ENCODE peak calls at places on chromosome 15, in eight cellular contexts. One of them, this sample, is unnamed.

GRCh38 chr15:66849393-66849745 is 147.3 kb downstream of the SMAD6 start:
- DNase-seq in activated T-cell treated with anti-CD3 and anti-CD28 coated beads for 24 hours: no peak
- DNase-seq in amniotic stem cell: no peak
- DNase-seq in HCEC 1CT: no peak
- DNase-seq in frontal cortex: no peak
- DNase-seq in ovary: no peak
- DNase-seq in activated CD4-positive, alpha-beta T cell treated with anti-CD3 and anti-CD28 coated beads, Interleukin-2, amount 10 ng/mL, durations not matched to agents 7 days and 5 days: no peak
- DNase-seq in NB4: no peak
- DNase-seq in this sample: no peak

GRCh38 chr15:94494732-94495131 is 263.4 kb downstream of the MCTP2 start:
- DNase-seq in NB4: no peak
- DNase-seq in HCEC 1CT: no peak
- DNase-seq in ovary: no peak
- DNase-seq in amniotic stem cell: no peak
- DNase-seq in activated T-cell treated with anti-CD3 and anti-CD28 coated beads for 24 hours: no peak
- DNase-seq in frontal cortex: no peak
- DNase-seq in activated CD4-positive, alpha-beta T cell treated with anti-CD3 and anti-CD28 coated beads, Interleukin-2, amount 10 ng/mL, durations not matched to agents 7 days and 5 days: no peak
- DNase-seq in this sample: no peak

GRCh38 chr15:36428102-36428845 is 151.2 kb upstream of the CDIN1 start:
- DNase-seq in activated T-cell treated with anti-CD3 and anti-CD28 coated beads for 24 hours: no peak
- DNase-seq in ovary: no peak
- DNase-seq in frontal cortex: no peak
- DNase-seq in amniotic stem cell: peak
- DNase-seq in NB4: peak
- DNase-seq in HCEC 1CT: peak
- DNase-seq in activated CD4-positive, alpha-beta T cell treated with anti-CD3 and anti-CD28 coated beads, Interleukin-2, amount 10 ng/mL, durations not matched to agents 7 days and 5 days: no peak
- DNase-seq in this sample: peak

GRCh38 chr15:63509056-63509696 is 4.8 kb downstream of the USP3 start:
- DNase-seq in NB4: no peak
- DNase-seq in frontal cortex: no peak
- DNase-seq in amniotic stem cell: no peak
- DNase-seq in activated T-cell treated with anti-CD3 and anti-CD28 coated beads for 24 hours: no peak
- DNase-seq in activated CD4-positive, alpha-beta T cell treated with anti-CD3 and anti-CD28 coated beads, Interleukin-2, amount 10 ng/mL, durations not matched to agents 7 days and 5 days: no peak
- DNase-seq in ovary: no peak
- DNase-seq in HCEC 1CT: no peak
- DNase-seq in this sample: no peak

GRCh38 chr15:85329561-85330421 is 50.6 kb upstream of the AKAP13 start:
- DNase-seq in amniotic stem cell: no peak
- DNase-seq in activated CD4-positive, alpha-beta T cell treated with anti-CD3 and anti-CD28 coated beads, Interleukin-2, amount 10 ng/mL, durations not matched to agents 7 days and 5 days: peak
- DNase-seq in frontal cortex: no peak
- DNase-seq in activated T-cell treated with anti-CD3 and anti-CD28 coated beads for 24 hours: no peak
- DNase-seq in HCEC 1CT: peak
- DNase-seq in NB4: peak
- DNase-seq in ovary: no peak
- DNase-seq in this sample: peak

GRCh38 chr15:74531144-74531811 is 9.7 kb upstream of the ARID3B start:
- DNase-seq in ovary: no peak
- DNase-seq in frontal cortex: no peak
- DNase-seq in activated CD4-positive, alpha-beta T cell treated with anti-CD3 and anti-CD28 coated beads, Interleukin-2, amount 10 ng/mL, durations not matched to agents 7 days and 5 days: no peak
- DNase-seq in activated T-cell treated with anti-CD3 and anti-CD28 coated beads for 24 hours: no peak
- DNase-seq in HCEC 1CT: peak
- DNase-seq in NB4: no peak
- DNase-seq in amniotic stem cell: no peak
- DNase-seq in this sample: peak

GRCh38 chr15:57031605-57032004 is 113.2 kb downstream of the TCF12 start:
- DNase-seq in activated CD4-positive, alpha-beta T cell treated with anti-CD3 and anti-CD28 coated beads, Interleukin-2, amount 10 ng/mL, durations not matched to agents 7 days and 5 days: no peak
- DNase-seq in activated T-cell treated with anti-CD3 and anti-CD28 coated beads for 24 hours: no peak
- DNase-seq in frontal cortex: peak
- DNase-seq in ovary: peak
- DNase-seq in HCEC 1CT: peak
- DNase-seq in NB4: peak
- DNase-seq in amniotic stem cell: no peak
- DNase-seq in this sample: no peak

GRCh38 chr15:69537888-69538287 is 85.3 kb downstream of the RPLP1 start:
- DNase-seq in activated CD4-positive, alpha-beta T cell treated with anti-CD3 and anti-CD28 coated beads, Interleukin-2, amount 10 ng/mL, durations not matched to agents 7 days and 5 days: no peak
- DNase-seq in activated T-cell treated with anti-CD3 and anti-CD28 coated beads for 24 hours: no peak
- DNase-seq in frontal cortex: no peak
- DNase-seq in ovary: no peak
- DNase-seq in amniotic stem cell: no peak
- DNase-seq in NB4: no peak
- DNase-seq in HCEC 1CT: no peak
- DNase-seq in this sample: no peak

GRCh38 chr15:39272901-39273300 is 308.0 kb upstream of the THBS1 start:
- DNase-seq in amniotic stem cell: no peak
- DNase-seq in activated T-cell treated with anti-CD3 and anti-CD28 coated beads for 24 hours: no peak
- DNase-seq in activated CD4-positive, alpha-beta T cell treated with anti-CD3 and anti-CD28 coated beads, Interleukin-2, amount 10 ng/mL, durations not matched to agents 7 days and 5 days: no peak
- DNase-seq in ovary: no peak
- DNase-seq in NB4: no peak
- DNase-seq in HCEC 1CT: no peak
- DNase-seq in frontal cortex: no peak
- DNase-seq in this sample: no peak

GRCh38 chr15:77702211-77702957 is 69.7 kb upstream of the LINGO1 start:
- DNase-seq in NB4: peak
- DNase-seq in activated T-cell treated with anti-CD3 and anti-CD28 coated beads for 24 hours: no peak
- DNase-seq in activated CD4-positive, alpha-beta T cell treated with anti-CD3 and anti-CD28 coated beads, Interleukin-2, amount 10 ng/mL, durations not matched to agents 7 days and 5 days: peak
- DNase-seq in ovary: no peak
- DNase-seq in frontal cortex: no peak
- DNase-seq in amniotic stem cell: peak
- DNase-seq in HCEC 1CT: no peak
- DNase-seq in this sample: peak

GRCh38 chr15:84981711-84982300 is at the start of gene PDE8A:
- DNase-seq in HCEC 1CT: peak
- DNase-seq in NB4: peak
- DNase-seq in ovary: no peak
- DNase-seq in amniotic stem cell: no peak
- DNase-seq in activated T-cell treated with anti-CD3 and anti-CD28 coated beads for 24 hours: no peak
- DNase-seq in frontal cortex: peak
- DNase-seq in activated CD4-positive, alpha-beta T cell treated with anti-CD3 and anti-CD28 coated beads, Interleukin-2, amount 10 ng/mL, durations not matched to agents 7 days and 5 days: peak
- DNase-seq in this sample: peak

GRCh38 chr15:35019401-35020327 is 31.6 kb upstream of the ZNF770 start:
- DNase-seq in activated T-cell treated with anti-CD3 and anti-CD28 coated beads for 24 hours: no peak
- DNase-seq in activated CD4-positive, alpha-beta T cell treated with anti-CD3 and anti-CD28 coated beads, Interleukin-2, amount 10 ng/mL, durations not matched to agents 7 days and 5 days: no peak
- DNase-seq in frontal cortex: no peak
- DNase-seq in ovary: no peak
- DNase-seq in HCEC 1CT: peak
- DNase-seq in amniotic stem cell: no peak
- DNase-seq in NB4: no peak
- DNase-seq in this sample: no peak

GRCh38 chr15:65304393-65305143 is at the start of gene RNU5B-1:
- DNase-seq in HCEC 1CT: peak
- DNase-seq in amniotic stem cell: peak
- DNase-seq in ovary: peak
- DNase-seq in activated CD4-positive, alpha-beta T cell treated with anti-CD3 and anti-CD28 coated beads, Interleukin-2, amount 10 ng/mL, durations not matched to agents 7 days and 5 days: peak
- DNase-seq in activated T-cell treated with anti-CD3 and anti-CD28 coated beads for 24 hours: peak
- DNase-seq in frontal cortex: peak
- DNase-seq in NB4: peak
- DNase-seq in this sample: peak

GRCh38 chr15:101488300-101489164 is 975 bp downstream of the PCSK6 start:
- DNase-seq in ovary: no peak
- DNase-seq in amniotic stem cell: no peak
- DNase-seq in NB4: peak
- DNase-seq in frontal cortex: no peak
- DNase-seq in activated CD4-positive, alpha-beta T cell treated with anti-CD3 and anti-CD28 coated beads, Interleukin-2, amount 10 ng/mL, durations not matched to agents 7 days and 5 days: no peak
- DNase-seq in activated T-cell treated with anti-CD3 and anti-CD28 coated beads for 24 hours: no peak
- DNase-seq in HCEC 1CT: no peak
- DNase-seq in this sample: no peak

GRCh38 chr15:69508659-69509058 is 56.0 kb downstream of the RPLP1 start:
- DNase-seq in HCEC 1CT: no peak
- DNase-seq in NB4: peak
- DNase-seq in activated T-cell treated with anti-CD3 and anti-CD28 coated beads for 24 hours: no peak
- DNase-seq in activated CD4-positive, alpha-beta T cell treated with anti-CD3 and anti-CD28 coated beads, Interleukin-2, amount 10 ng/mL, durations not matched to agents 7 days and 5 days: no peak
- DNase-seq in frontal cortex: no peak
- DNase-seq in ovary: no peak
- DNase-seq in amniotic stem cell: no peak
- DNase-seq in this sample: no peak

GRCh38 chr15:81783586-81783985 is 262.2 kb downstream of the MEX3B start:
- DNase-seq in activated CD4-positive, alpha-beta T cell treated with anti-CD3 and anti-CD28 coated beads, Interleukin-2, amount 10 ng/mL, durations not matched to agents 7 days and 5 days: no peak
- DNase-seq in amniotic stem cell: no peak
- DNase-seq in ovary: no peak
- DNase-seq in activated T-cell treated with anti-CD3 and anti-CD28 coated beads for 24 hours: no peak
- DNase-seq in frontal cortex: no peak
- DNase-seq in HCEC 1CT: no peak
- DNase-seq in NB4: no peak
- DNase-seq in this sample: no peak

GRCh38 chr15:70791248-70791647 is 27.9 kb upstream of the UACA start:
- DNase-seq in activated CD4-positive, alpha-beta T cell treated with anti-CD3 and anti-CD28 coated beads, Interleukin-2, amount 10 ng/mL, durations not matched to agents 7 days and 5 days: no peak
- DNase-seq in amniotic stem cell: no peak
- DNase-seq in HCEC 1CT: no peak
- DNase-seq in NB4: no peak
- DNase-seq in frontal cortex: no peak
- DNase-seq in ovary: no peak
- DNase-seq in activated T-cell treated with anti-CD3 and anti-CD28 coated beads for 24 hours: no peak
- DNase-seq in this sample: no peak

GRCh38 chr15:74782596-74783071 is 754 bp downstream of the CSK start:
- DNase-seq in activated CD4-positive, alpha-beta T cell treated with anti-CD3 and anti-CD28 coated beads, Interleukin-2, amount 10 ng/mL, durations not matched to agents 7 days and 5 days: no peak
- DNase-seq in activated T-cell treated with anti-CD3 and anti-CD28 coated beads for 24 hours: no peak
- DNase-seq in NB4: no peak
- DNase-seq in ovary: peak
- DNase-seq in HCEC 1CT: no peak
- DNase-seq in frontal cortex: no peak
- DNase-seq in amniotic stem cell: no peak
- DNase-seq in this sample: no peak

GRCh38 chr15:48086582-48086981 is 34.2 kb upstream of the SLC24A5 start:
- DNase-seq in activated T-cell treated with anti-CD3 and anti-CD28 coated beads for 24 hours: no peak
- DNase-seq in frontal cortex: no peak
- DNase-seq in HCEC 1CT: peak
- DNase-seq in activated CD4-positive, alpha-beta T cell treated with anti-CD3 and anti-CD28 coated beads, Interleukin-2, amount 10 ng/mL, durations not matched to agents 7 days and 5 days: no peak
- DNase-seq in amniotic stem cell: no peak
- DNase-seq in ovary: no peak
- DNase-seq in NB4: no peak
- DNase-seq in this sample: no peak

GRCh38 chr15:65939901-65940617 is 70.8 kb downstream of the RAB11A start:
- DNase-seq in HCEC 1CT: peak
- DNase-seq in activated CD4-positive, alpha-beta T cell treated with anti-CD3 and anti-CD28 coated beads, Interleukin-2, amount 10 ng/mL, durations not matched to agents 7 days and 5 days: no peak
- DNase-seq in amniotic stem cell: peak
- DNase-seq in activated T-cell treated with anti-CD3 and anti-CD28 coated beads for 24 hours: no peak
- DNase-seq in ovary: no peak
- DNase-seq in NB4: no peak
- DNase-seq in frontal cortex: no peak
- DNase-seq in this sample: peak

GRCh38 chr15:78208341-78208844 is 26.0 kb downstream of the ACSBG1 start:
- DNase-seq in amniotic stem cell: no peak
- DNase-seq in NB4: no peak
- DNase-seq in frontal cortex: no peak
- DNase-seq in activated CD4-positive, alpha-beta T cell treated with anti-CD3 and anti-CD28 coated beads, Interleukin-2, amount 10 ng/mL, durations not matched to agents 7 days and 5 days: peak
- DNase-seq in ovary: no peak
- DNase-seq in activated T-cell treated with anti-CD3 and anti-CD28 coated beads for 24 hours: no peak
- DNase-seq in HCEC 1CT: no peak
- DNase-seq in this sample: no peak

GRCh38 chr15:101006931-101007687 is 88.0 kb downstream of the LRRK1 start:
- DNase-seq in activated T-cell treated with anti-CD3 and anti-CD28 coated beads for 24 hours: peak
- DNase-seq in frontal cortex: peak
- DNase-seq in activated CD4-positive, alpha-beta T cell treated with anti-CD3 and anti-CD28 coated beads, Interleukin-2, amount 10 ng/mL, durations not matched to agents 7 days and 5 days: peak
- DNase-seq in NB4: peak
- DNase-seq in amniotic stem cell: peak
- DNase-seq in HCEC 1CT: peak
- DNase-seq in ovary: peak
- DNase-seq in this sample: peak

GRCh38 chr15:74631935-74632560 is 16.4 kb downstream of the CLK3 start:
- DNase-seq in amniotic stem cell: no peak
- DNase-seq in activated T-cell treated with anti-CD3 and anti-CD28 coated beads for 24 hours: peak
- DNase-seq in activated CD4-positive, alpha-beta T cell treated with anti-CD3 and anti-CD28 coated beads, Interleukin-2, amount 10 ng/mL, durations not matched to agents 7 days and 5 days: peak
- DNase-seq in ovary: peak
- DNase-seq in frontal cortex: peak
- DNase-seq in HCEC 1CT: peak
- DNase-seq in NB4: peak
- DNase-seq in this sample: peak

GRCh38 chr15:62075595-62076279 is 9.0 kb downstream of the C2CD4A start:
- DNase-seq in activated CD4-positive, alpha-beta T cell treated with anti-CD3 and anti-CD28 coated beads, Interleukin-2, amount 10 ng/mL, durations not matched to agents 7 days and 5 days: no peak
- DNase-seq in amniotic stem cell: no peak
- DNase-seq in NB4: no peak
- DNase-seq in ovary: no peak
- DNase-seq in frontal cortex: no peak
- DNase-seq in activated T-cell treated with anti-CD3 and anti-CD28 coated beads for 24 hours: no peak
- DNase-seq in HCEC 1CT: no peak
- DNase-seq in this sample: peak

GRCh38 chr15:38128389-38128788 is 124.2 kb upstream of the SPRED1 start:
- DNase-seq in HCEC 1CT: peak
- DNase-seq in activated CD4-positive, alpha-beta T cell treated with anti-CD3 and anti-CD28 coated beads, Interleukin-2, amount 10 ng/mL, durations not matched to agents 7 days and 5 days: no peak
- DNase-seq in frontal cortex: no peak
- DNase-seq in activated T-cell treated with anti-CD3 and anti-CD28 coated beads for 24 hours: no peak
- DNase-seq in amniotic stem cell: no peak
- DNase-seq in NB4: no peak
- DNase-seq in ovary: no peak
- DNase-seq in this sample: no peak

GRCh38 chr15:55289011-55289572 is 521 bp downstream of the RAB27A start:
- DNase-seq in activated T-cell treated with anti-CD3 and anti-CD28 coated beads for 24 hours: peak
- DNase-seq in ovary: no peak
- DNase-seq in activated CD4-positive, alpha-beta T cell treated with anti-CD3 and anti-CD28 coated beads, Interleukin-2, amount 10 ng/mL, durations not matched to agents 7 days and 5 days: peak
- DNase-seq in amniotic stem cell: no peak
- DNase-seq in frontal cortex: no peak
- DNase-seq in NB4: peak
- DNase-seq in HCEC 1CT: peak
- DNase-seq in this sample: no peak

GRCh38 chr15:51024735-51025453 is 69.8 kb downstream of the TNFAIP8L3 start:
- DNase-seq in ovary: no peak
- DNase-seq in activated T-cell treated with anti-CD3 and anti-CD28 coated beads for 24 hours: no peak
- DNase-seq in activated CD4-positive, alpha-beta T cell treated with anti-CD3 and anti-CD28 coated beads, Interleukin-2, amount 10 ng/mL, durations not matched to agents 7 days and 5 days: no peak
- DNase-seq in NB4: no peak
- DNase-seq in frontal cortex: no peak
- DNase-seq in amniotic stem cell: no peak
- DNase-seq in HCEC 1CT: peak
- DNase-seq in this sample: no peak

GRCh38 chr15:31433574-31433973 is 106.9 kb downstream of the KLF13 start:
- DNase-seq in NB4: no peak
- DNase-seq in activated CD4-positive, alpha-beta T cell treated with anti-CD3 and anti-CD28 coated beads, Interleukin-2, amount 10 ng/mL, durations not matched to agents 7 days and 5 days: no peak
- DNase-seq in HCEC 1CT: no peak
- DNase-seq in amniotic stem cell: no peak
- DNase-seq in frontal cortex: no peak
- DNase-seq in ovary: no peak
- DNase-seq in activated T-cell treated with anti-CD3 and anti-CD28 coated beads for 24 hours: no peak
- DNase-seq in this sample: no peak